ENCODE peak calls at places on chromosome 22, in six cellular contexts. One of them, this sample, is unnamed.

GRCh38 chr22:47032956-47033647 is 270.7 kb downstream of the TBC1D22A start:
- DNase-seq in activated T-cell treated with anti-CD3 and anti-CD28 coated beads, Interleukin-2, amount 50 U/mL, for 4 hours: no peak
- DNase-seq in endothelial cell of umbilical vein: no peak
- DNase-seq in activated naive CD8-positive, alpha-beta T cell treated with anti-CD3 and anti-CD28 coated beads for 36 hours: no peak
- DNase-seq in kidney tubule cell: no peak
- DNase-seq in HTR-8/SVneo: no peak
- DNase-seq in this sample: no peak

GRCh38 chr22:23182289-23183106 is 2.2 kb downstream of the BCR start:
- DNase-seq in activated T-cell treated with anti-CD3 and anti-CD28 coated beads, Interleukin-2, amount 50 U/mL, for 4 hours: peak
- DNase-seq in endothelial cell of umbilical vein: peak
- DNase-seq in activated naive CD8-positive, alpha-beta T cell treated with anti-CD3 and anti-CD28 coated beads for 36 hours: peak
- DNase-seq in kidney tubule cell: peak
- DNase-seq in HTR-8/SVneo: peak
- DNase-seq in this sample: peak

GRCh38 chr22:43244803-43245527 is 58.0 kb upstream of the TTLL12 start:
- DNase-seq in activated T-cell treated with anti-CD3 and anti-CD28 coated beads, Interleukin-2, amount 50 U/mL, for 4 hours: no peak
- DNase-seq in endothelial cell of umbilical vein: no peak
- DNase-seq in activated naive CD8-positive, alpha-beta T cell treated with anti-CD3 and anti-CD28 coated beads for 36 hours: no peak
- DNase-seq in kidney tubule cell: no peak
- DNase-seq in HTR-8/SVneo: no peak
- DNase-seq in this sample: no peak

GRCh38 chr22:23781065-23781464 is 5.7 kb upstream of the SMARCB1 start:
- DNase-seq in activated T-cell treated with anti-CD3 and anti-CD28 coated beads, Interleukin-2, amount 50 U/mL, for 4 hours: no peak
- DNase-seq in endothelial cell of umbilical vein: no peak
- DNase-seq in activated naive CD8-positive, alpha-beta T cell treated with anti-CD3 and anti-CD28 coated beads for 36 hours: no peak
- DNase-seq in kidney tubule cell: no peak
- DNase-seq in HTR-8/SVneo: no peak
- DNase-seq in this sample: no peak

GRCh38 chr22:19756288-19757128 is 4.1 kb upstream of the TBX1 start:
- DNase-seq in activated T-cell treated with anti-CD3 and anti-CD28 coated beads, Interleukin-2, amount 50 U/mL, for 4 hours: peak
- DNase-seq in endothelial cell of umbilical vein: peak
- DNase-seq in activated naive CD8-positive, alpha-beta T cell treated with anti-CD3 and anti-CD28 coated beads for 36 hours: peak
- DNase-seq in kidney tubule cell: peak
- DNase-seq in HTR-8/SVneo: no peak
- DNase-seq in this sample: peak

GRCh38 chr22:21972806-21973205 is 9.8 kb downstream of the TOP3B start:
- DNase-seq in activated T-cell treated with anti-CD3 and anti-CD28 coated beads, Interleukin-2, amount 50 U/mL, for 4 hours: no peak
- DNase-seq in endothelial cell of umbilical vein: no peak
- DNase-seq in activated naive CD8-positive, alpha-beta T cell treated with anti-CD3 and anti-CD28 coated beads for 36 hours: no peak
- DNase-seq in kidney tubule cell: no peak
- DNase-seq in HTR-8/SVneo: no peak
- DNase-seq in this sample: no peak

GRCh38 chr22:47059701-47060161 is 297.3 kb downstream of the TBC1D22A start:
- DNase-seq in activated T-cell treated with anti-CD3 and anti-CD28 coated beads, Interleukin-2, amount 50 U/mL, for 4 hours: no peak
- DNase-seq in endothelial cell of umbilical vein: no peak
- DNase-seq in activated naive CD8-positive, alpha-beta T cell treated with anti-CD3 and anti-CD28 coated beads for 36 hours: no peak
- DNase-seq in kidney tubule cell: no peak
- DNase-seq in HTR-8/SVneo: no peak
- DNase-seq in this sample: no peak

GRCh38 chr22:19807914-19808872 is 46.5 kb downstream of the GNB1L start:
- DNase-seq in activated T-cell treated with anti-CD3 and anti-CD28 coated beads, Interleukin-2, amount 50 U/mL, for 4 hours: no peak
- DNase-seq in endothelial cell of umbilical vein: no peak
- DNase-seq in activated naive CD8-positive, alpha-beta T cell treated with anti-CD3 and anti-CD28 coated beads for 36 hours: no peak
- DNase-seq in kidney tubule cell: no peak
- DNase-seq in HTR-8/SVneo: no peak
- DNase-seq in this sample: no peak

GRCh38 chr22:50627452-50627913 is 469 bp downstream of the ARSA start:
- DNase-seq in activated T-cell treated with anti-CD3 and anti-CD28 coated beads, Interleukin-2, amount 50 U/mL, for 4 hours: no peak
- DNase-seq in endothelial cell of umbilical vein: no peak
- DNase-seq in activated naive CD8-positive, alpha-beta T cell treated with anti-CD3 and anti-CD28 coated beads for 36 hours: peak
- DNase-seq in kidney tubule cell: no peak
- DNase-seq in HTR-8/SVneo: no peak
- DNase-seq in this sample: peak

GRCh38 chr22:35611891-35612576 is 5.1 kb downstream of the MB start:
- DNase-seq in activated T-cell treated with anti-CD3 and anti-CD28 coated beads, Interleukin-2, amount 50 U/mL, for 4 hours: no peak
- DNase-seq in endothelial cell of umbilical vein: no peak
- DNase-seq in activated naive CD8-positive, alpha-beta T cell treated with anti-CD3 and anti-CD28 coated beads for 36 hours: no peak
- DNase-seq in kidney tubule cell: no peak
- DNase-seq in HTR-8/SVneo: no peak
- DNase-seq in this sample: no peak

GRCh38 chr22:43862074-43862881 is at the start of gene SULT4A1:
- DNase-seq in activated T-cell treated with anti-CD3 and anti-CD28 coated beads, Interleukin-2, amount 50 U/mL, for 4 hours: peak
- DNase-seq in endothelial cell of umbilical vein: no peak
- DNase-seq in activated naive CD8-positive, alpha-beta T cell treated with anti-CD3 and anti-CD28 coated beads for 36 hours: peak
- DNase-seq in kidney tubule cell: peak
- DNase-seq in HTR-8/SVneo: no peak
- DNase-seq in this sample: no peak

GRCh38 chr22:19106886-19107729 is 15.1 kb downstream of the DGCR2 start:
- DNase-seq in activated T-cell treated with anti-CD3 and anti-CD28 coated beads, Interleukin-2, amount 50 U/mL, for 4 hours: no peak
- DNase-seq in endothelial cell of umbilical vein: no peak
- DNase-seq in activated naive CD8-positive, alpha-beta T cell treated with anti-CD3 and anti-CD28 coated beads for 36 hours: no peak
- DNase-seq in kidney tubule cell: no peak
- DNase-seq in HTR-8/SVneo: no peak
- DNase-seq in this sample: no peak

GRCh38 chr22:48824673-48825651 is 1002.7 kb downstream of the BRD1 start:
- DNase-seq in activated T-cell treated with anti-CD3 and anti-CD28 coated beads, Interleukin-2, amount 50 U/mL, for 4 hours: no peak
- DNase-seq in endothelial cell of umbilical vein: no peak
- DNase-seq in activated naive CD8-positive, alpha-beta T cell treated with anti-CD3 and anti-CD28 coated beads for 36 hours: no peak
- DNase-seq in kidney tubule cell: peak
- DNase-seq in HTR-8/SVneo: no peak
- DNase-seq in this sample: no peak

GRCh38 chr22:45664136-45664646 is 7.4 kb upstream of the ATXN10 start:
- DNase-seq in activated T-cell treated with anti-CD3 and anti-CD28 coated beads, Interleukin-2, amount 50 U/mL, for 4 hours: no peak
- DNase-seq in endothelial cell of umbilical vein: no peak
- DNase-seq in activated naive CD8-positive, alpha-beta T cell treated with anti-CD3 and anti-CD28 coated beads for 36 hours: no peak
- DNase-seq in kidney tubule cell: no peak
- DNase-seq in HTR-8/SVneo: no peak
- DNase-seq in this sample: no peak

GRCh38 chr22:30031328-30031727 is 48.9 kb upstream of the HORMAD2 start:
- DNase-seq in activated T-cell treated with anti-CD3 and anti-CD28 coated beads, Interleukin-2, amount 50 U/mL, for 4 hours: no peak
- DNase-seq in endothelial cell of umbilical vein: no peak
- DNase-seq in activated naive CD8-positive, alpha-beta T cell treated with anti-CD3 and anti-CD28 coated beads for 36 hours: no peak
- DNase-seq in kidney tubule cell: no peak
- DNase-seq in HTR-8/SVneo: no peak
- DNase-seq in this sample: no peak

GRCh38 chr22:27258773-27259172 is 542.8 kb downstream of the MN1 start:
- DNase-seq in activated T-cell treated with anti-CD3 and anti-CD28 coated beads, Interleukin-2, amount 50 U/mL, for 4 hours: no peak
- DNase-seq in endothelial cell of umbilical vein: no peak
- DNase-seq in activated naive CD8-positive, alpha-beta T cell treated with anti-CD3 and anti-CD28 coated beads for 36 hours: no peak
- DNase-seq in kidney tubule cell: no peak
- DNase-seq in HTR-8/SVneo: no peak
- DNase-seq in this sample: no peak

GRCh38 chr22:38923463-38924196 is 33.8 kb upstream of the APOBEC3A start:
- DNase-seq in activated T-cell treated with anti-CD3 and anti-CD28 coated beads, Interleukin-2, amount 50 U/mL, for 4 hours: no peak
- DNase-seq in endothelial cell of umbilical vein: peak
- DNase-seq in activated naive CD8-positive, alpha-beta T cell treated with anti-CD3 and anti-CD28 coated beads for 36 hours: no peak
- DNase-seq in kidney tubule cell: peak
- DNase-seq in HTR-8/SVneo: peak
- DNase-seq in this sample: no peak

GRCh38 chr22:24727218-24727851 is 47.2 kb downstream of the PIWIL3 start:
- DNase-seq in activated T-cell treated with anti-CD3 and anti-CD28 coated beads, Interleukin-2, amount 50 U/mL, for 4 hours: no peak
- DNase-seq in endothelial cell of umbilical vein: peak
- DNase-seq in activated naive CD8-positive, alpha-beta T cell treated with anti-CD3 and anti-CD28 coated beads for 36 hours: no peak
- DNase-seq in kidney tubule cell: peak
- DNase-seq in HTR-8/SVneo: peak
- DNase-seq in this sample: no peak

GRCh38 chr22:27903805-27904473 is 15.1 kb downstream of the PITPNB start:
- DNase-seq in activated T-cell treated with anti-CD3 and anti-CD28 coated beads, Interleukin-2, amount 50 U/mL, for 4 hours: no peak
- DNase-seq in endothelial cell of umbilical vein: no peak
- DNase-seq in activated naive CD8-positive, alpha-beta T cell treated with anti-CD3 and anti-CD28 coated beads for 36 hours: no peak
- DNase-seq in kidney tubule cell: no peak
- DNase-seq in HTR-8/SVneo: no peak
- DNase-seq in this sample: no peak

GRCh38 chr22:27785818-27786217 is 15.7 kb downstream of the MN1 start:
- DNase-seq in activated T-cell treated with anti-CD3 and anti-CD28 coated beads, Interleukin-2, amount 50 U/mL, for 4 hours: no peak
- DNase-seq in endothelial cell of umbilical vein: no peak
- DNase-seq in activated naive CD8-positive, alpha-beta T cell treated with anti-CD3 and anti-CD28 coated beads for 36 hours: no peak
- DNase-seq in kidney tubule cell: no peak
- DNase-seq in HTR-8/SVneo: no peak
- DNase-seq in this sample: no peak

GRCh38 chr22:49893025-49893424 is 25.2 kb downstream of the ALG12 start:
- DNase-seq in activated T-cell treated with anti-CD3 and anti-CD28 coated beads, Interleukin-2, amount 50 U/mL, for 4 hours: no peak
- DNase-seq in endothelial cell of umbilical vein: no peak
- DNase-seq in activated naive CD8-positive, alpha-beta T cell treated with anti-CD3 and anti-CD28 coated beads for 36 hours: no peak
- DNase-seq in kidney tubule cell: no peak
- DNase-seq in HTR-8/SVneo: no peak
- DNase-seq in this sample: no peak

GRCh38 chr22:46823654-46824053 is 61.2 kb downstream of the TBC1D22A start:
- DNase-seq in activated T-cell treated with anti-CD3 and anti-CD28 coated beads, Interleukin-2, amount 50 U/mL, for 4 hours: no peak
- DNase-seq in endothelial cell of umbilical vein: no peak
- DNase-seq in activated naive CD8-positive, alpha-beta T cell treated with anti-CD3 and anti-CD28 coated beads for 36 hours: no peak
- DNase-seq in kidney tubule cell: no peak
- DNase-seq in HTR-8/SVneo: no peak
- DNase-seq in this sample: no peak

GRCh38 chr22:23093090-23093788 is 22.9 kb downstream of the GNAZ start:
- DNase-seq in activated T-cell treated with anti-CD3 and anti-CD28 coated beads, Interleukin-2, amount 50 U/mL, for 4 hours: no peak
- DNase-seq in endothelial cell of umbilical vein: no peak
- DNase-seq in activated naive CD8-positive, alpha-beta T cell treated with anti-CD3 and anti-CD28 coated beads for 36 hours: no peak
- DNase-seq in kidney tubule cell: no peak
- DNase-seq in HTR-8/SVneo: no peak
- DNase-seq in this sample: no peak

GRCh38 chr22:40519284-40519947 is 117.1 kb downstream of the MRTFA start:
- DNase-seq in activated T-cell treated with anti-CD3 and anti-CD28 coated beads, Interleukin-2, amount 50 U/mL, for 4 hours: no peak
- DNase-seq in endothelial cell of umbilical vein: no peak
- DNase-seq in activated naive CD8-positive, alpha-beta T cell treated with anti-CD3 and anti-CD28 coated beads for 36 hours: no peak
- DNase-seq in kidney tubule cell: no peak
- DNase-seq in HTR-8/SVneo: no peak
- DNase-seq in this sample: no peak

GRCh38 chr22:28381427-28382167 is 298.0 kb downstream of the TTC28 start:
- DNase-seq in activated T-cell treated with anti-CD3 and anti-CD28 coated beads, Interleukin-2, amount 50 U/mL, for 4 hours: no peak
- DNase-seq in endothelial cell of umbilical vein: no peak
- DNase-seq in activated naive CD8-positive, alpha-beta T cell treated with anti-CD3 and anti-CD28 coated beads for 36 hours: no peak
- DNase-seq in kidney tubule cell: no peak
- DNase-seq in HTR-8/SVneo: no peak
- DNase-seq in this sample: no peak

This sample was measured in activated CD8-positive, alpha-beta T cell treated with anti-CD3 and anti-CD28 coated beads, Interleukin-2, amount 10 ng/mL, durations not matched to agents 7 days and 5 days.